ENCODE peak calls at places on chromosomes 2 and 18, in five cellular contexts. One of them, this sample, is unnamed.

GRCh38 chr2:107932483-107932882 is 53.8 kb upstream of the SLC5A7 start:
- DNase-seq in activated gamma-delta T cell treated with Interleukin-2 at 50 U/mL for 16 hours: no peak
- DNase-seq in HFF-Myc: no peak
- DNase-seq in activated CD4-positive, alpha-beta T cell treated with anti-CD3 and anti-CD28 coated beads for 1 hour: no peak
- DNase-seq in NCI-H1694: no peak
- DNase-seq in this sample: no peak

GRCh38 chr18:75341897-75342296 is 85.6 kb downstream of the SMIM21 start:
- DNase-seq in HFF-Myc: no peak
- DNase-seq in NCI-H1694: no peak
- DNase-seq in activated CD4-positive, alpha-beta T cell treated with anti-CD3 and anti-CD28 coated beads for 1 hour: no peak
- DNase-seq in activated gamma-delta T cell treated with Interleukin-2 at 50 U/mL for 16 hours: no peak
- DNase-seq in this sample: no peak

GRCh38 chr2:44802409-44803099 is 138.9 kb upstream of the SIX3 start:
- DNase-seq in activated CD4-positive, alpha-beta T cell treated with anti-CD3 and anti-CD28 coated beads for 1 hour: no peak
- DNase-seq in HFF-Myc: no peak
- DNase-seq in NCI-H1694: no peak
- DNase-seq in activated gamma-delta T cell treated with Interleukin-2 at 50 U/mL for 16 hours: no peak
- DNase-seq in this sample: no peak

GRCh38 chr2:222568866-222569265 is 87.0 kb downstream of the FARSB start:
- DNase-seq in HFF-Myc: no peak
- DNase-seq in activated gamma-delta T cell treated with Interleukin-2 at 50 U/mL for 16 hours: no peak
- DNase-seq in NCI-H1694: peak; percentile 64
- DNase-seq in activated CD4-positive, alpha-beta T cell treated with anti-CD3 and anti-CD28 coated beads for 1 hour: no peak
- DNase-seq in this sample: no peak

GRCh38 chr2:47903781-47904447 is 2.4 kb downstream of the FBXO11 start:
- DNase-seq in HFF-Myc: no peak
- DNase-seq in activated gamma-delta T cell treated with Interleukin-2 at 50 U/mL for 16 hours: no peak
- DNase-seq in NCI-H1694: no peak
- DNase-seq in activated CD4-positive, alpha-beta T cell treated with anti-CD3 and anti-CD28 coated beads for 1 hour: no peak
- DNase-seq in this sample: no peak

GRCh38 chr18:43661570-43661969 is 384.3 kb upstream of the SYT4 start:
- DNase-seq in activated gamma-delta T cell treated with Interleukin-2 at 50 U/mL for 16 hours: no peak
- DNase-seq in NCI-H1694: no peak
- DNase-seq in HFF-Myc: peak; percentile 56
- DNase-seq in activated CD4-positive, alpha-beta T cell treated with anti-CD3 and anti-CD28 coated beads for 1 hour: no peak
- DNase-seq in this sample: no peak

GRCh38 chr2:186255823-186256222 is 230.2 kb upstream of the ZC3H15 start:
- DNase-seq in NCI-H1694: no peak
- DNase-seq in activated CD4-positive, alpha-beta T cell treated with anti-CD3 and anti-CD28 coated beads for 1 hour: no peak
- DNase-seq in HFF-Myc: no peak
- DNase-seq in activated gamma-delta T cell treated with Interleukin-2 at 50 U/mL for 16 hours: no peak
- DNase-seq in this sample: no peak

GRCh38 chr18:22168360-22168921 is 948 bp upstream of the GATA6 start:
- DNase-seq in NCI-H1694: no peak
- DNase-seq in HFF-Myc: no peak
- DNase-seq in activated CD4-positive, alpha-beta T cell treated with anti-CD3 and anti-CD28 coated beads for 1 hour: no peak
- DNase-seq in activated gamma-delta T cell treated with Interleukin-2 at 50 U/mL for 16 hours: peak; percentile 25
- DNase-seq in this sample: no peak

GRCh38 chr2:38971377-38971776 is 81.7 kb downstream of the ARHGEF33 start:
- DNase-seq in NCI-H1694: no peak
- DNase-seq in activated CD4-positive, alpha-beta T cell treated with anti-CD3 and anti-CD28 coated beads for 1 hour: no peak
- DNase-seq in activated gamma-delta T cell treated with Interleukin-2 at 50 U/mL for 16 hours: no peak
- DNase-seq in HFF-Myc: no peak
- DNase-seq in this sample: no peak

GRCh38 chr2:11012131-11012693 is 100.5 kb downstream of the KCNF1 start:
- DNase-seq in activated CD4-positive, alpha-beta T cell treated with anti-CD3 and anti-CD28 coated beads for 1 hour: no peak
- DNase-seq in HFF-Myc: no peak
- DNase-seq in activated gamma-delta T cell treated with Interleukin-2 at 50 U/mL for 16 hours: no peak
- DNase-seq in NCI-H1694: no peak
- DNase-seq in this sample: no peak